ENCODE peak calls at places on chromosomes 11 and 22, in seven cellular contexts. R is skeletal muscle cell, W is ovary, S is iris pigment epithelial cell, E is NCI-H345, D is stomach, N is left ventricle myocardium inferior. X is an unnamed sample.
A peak's percentile ranks its signal among the peaks of the same experiment; 100 is the strongest.

GRCh38 chr22:19755722-19756287 is 4.8 kb upstream of the TBX1 start:
- DNase-seq in D (no peak), W (no peak), N (no peak), S (no peak), R (no peak), E (no peak), X (no peak)

GRCh38 chr22:44632823-44633478 is 69.1 kb upstream of the PRR5 start:
- DNase-seq in R (no peak), D (no peak), S (no peak), W (no peak), E (no peak), N (no peak), X (no peak)

GRCh38 chr11:86620796-86621575 is 51.4 kb downstream of the ME3 start:
- DNase-seq in W (no peak), N (no peak), E (no peak), S (peak; percentile 83), D (no peak), R (no peak), X (no peak)

GRCh38 chr11:134407321-134407828 is 4.7 kb downstream of the B3GAT1 start:
- DNase-seq in E (no peak), W (no peak), S (no peak), R (no peak), D (peak; percentile 86), N (no peak), X (no peak)

GRCh38 chr11:119027561-119028345 is 2.9 kb downstream of the SLC37A4 start:
- DNase-seq in E (no peak), W (no peak), N (no peak), R (no peak), S (no peak), D (no peak), X (no peak)

GRCh38 chr11:77125191-77125590 is 2.9 kb upstream of the MYO7A start:
- DNase-seq in R (no peak), D (no peak), N (no peak), W (no peak), E (no peak), S (no peak), X (no peak)

GRCh38 chr22:44489026-44489425 is 9.0 kb downstream of the RTL6 start:
- DNase-seq in N (no peak), S (no peak), D (no peak), W (no peak), E (no peak), R (no peak), X (no peak)

GRCh38 chr22:24367841-24368240 is 59.6 kb upstream of the ADORA2A start:
- DNase-seq in N (no peak), W (no peak), R (no peak), E (no peak), S (peak; percentile 27), D (no peak), X (no peak)

GRCh38 chr22:35835267-35835997 is 117.8 kb downstream of the APOL5 start:
- DNase-seq in R (no peak), E (no peak), D (no peak), S (peak; percentile 78), N (no peak), W (no peak), X (no peak)

GRCh38 chr11:34840736-34841386 is 75.3 kb downstream of the APIP start:
- DNase-seq in W (no peak), R (no peak), S (peak; percentile 32), D (peak; percentile 28), N (no peak), E (no peak), X (no peak)

GRCh38 chr22:20024225-20025087 is 3.5 kb downstream of the TANGO2 start:
- DNase-seq in N (peak; percentile 63), R (no peak), W (no peak), S (no peak), D (no peak), E (no peak), X (no peak)

GRCh38 chr11:81070948-81071347 is 1630.1 kb upstream of the TENM4 start:
- DNase-seq in E (no peak), D (no peak), S (no peak), N (no peak), W (no peak), R (no peak), X (no peak)

GRCh38 chr22:47784991-47785390 is 1022.5 kb downstream of the TBC1D22A start:
- DNase-seq in D (no peak), W (no peak), E (no peak), R (no peak), S (no peak), N (no peak), X (no peak)

GRCh38 chr11:122108192-122108799 is 7.7 kb downstream of the BLID start:
- DNase-seq in R (no peak), E (peak; percentile 37), D (no peak), S (peak; percentile 54), N (no peak), W (peak; percentile 55), X (no peak)

GRCh38 chr22:48498526-48499331 is 1328.9 kb downstream of the BRD1 start:
- DNase-seq in D (no peak), N (no peak), S (no peak), E (no peak), R (no peak), W (no peak), X (no peak)

X was measured in DMS153.